ENCODE peak calls at places on chromosomes 16 and 17, in five cellular contexts. V, C, K, Y and Z are unnamed samples.
A peak's percentile ranks its signal among the peaks of the same experiment; 100 is the strongest.

GRCh38 chr16:745739-746138 is 4.9 kb upstream of the CIAO3 start:
- DNase-seq in C (peak; percentile 65), V (no peak), K (no peak), Y (no peak), Z (peak; percentile 81)

GRCh38 chr16:67269766-67270165 is 9.6 kb upstream of the PLEKHG4 start:
- DNase-seq in C (no peak), Y (no peak), K (peak; percentile 33), V (no peak), Z (no peak)

GRCh38 chr17:75896360-75897075 is at the start of gene TRIM65:
- DNase-seq in Y (peak; percentile 82), K (peak; percentile 94), V (peak; percentile 94), C (peak; percentile 85), Z (peak; percentile 88)

GRCh38 chr16:6684076-6684673 is 648.5 kb upstream of the RBFOX1 start:
- DNase-seq in V (no peak), Y (peak; percentile 4), K (no peak), C (peak; percentile 47), Z (no peak)

GRCh38 chr16:3637371-3637923 is 17.0 kb upstream of the DNASE1 start:
- DNase-seq in K (no peak), Y (peak; percentile 75), V (peak; percentile 78), C (peak; percentile 55), Z (no peak)

GRCh38 chr17:75501378-75502071 is 13.8 kb downstream of the CASKIN2 start:
- DNase-seq in C (no peak), K (no peak), V (no peak), Y (no peak), Z (no peak)

GRCh38 chr17:19331134-19331533 is 31.4 kb downstream of the B9D1 start:
- DNase-seq in K (no peak), C (no peak), Y (no peak), V (no peak), Z (peak; percentile 18)

GRCh38 chr17:16873654-16874035 is 98.3 kb downstream of the TNFRSF13B start:
- DNase-seq in K (no peak), V (peak; percentile 39), C (no peak), Y (no peak), Z (no peak)

GRCh38 chr17:46264456-46265198 is 30.3 kb upstream of the LRRC37A start:
- DNase-seq in V (no peak), Y (peak; percentile 12), C (peak; percentile 43), K (no peak), Z (no peak)

GRCh38 chr16:2838928-2839327 is 8.8 kb downstream of the ZG16B start:
- DNase-seq in V (peak; percentile 74), C (peak; percentile 84), K (peak; percentile 81), Y (peak; percentile 60), Z (peak; percentile 64)

GRCh38 chr16:31745900-31746299 is 127.7 kb upstream of the ZNF267 start:
- DNase-seq in Y (no peak), V (no peak), C (no peak), K (no peak), Z (no peak)

GRCh38 chr17:46780003-46780373 is 38.5 kb downstream of the WNT3 start:
- DNase-seq in K (peak; percentile 14), C (no peak), Y (no peak), V (no peak), Z (no peak)

GRCh38 chr17:32958418-32958817 is 30.5 kb downstream of the TMEM98 start:
- DNase-seq in K (no peak), V (no peak), C (no peak), Y (no peak), Z (no peak)

GRCh38 chr17:38798614-38799500 is 499 bp downstream of the PIP4K2B start:
- DNase-seq in C (no peak), V (peak; percentile 75), K (no peak), Y (peak; percentile 80), Z (peak; percentile 84)

GRCh38 chr16:11242658-11243057 is 13.3 kb downstream of the SOCS1 start:
- DNase-seq in V (no peak), K (no peak), C (no peak), Y (no peak), Z (no peak)

GRCh38 chr16:3509470-3509928 is 8.7 kb downstream of the CLUAP1 start:
- DNase-seq in C (no peak), Y (peak; percentile 70), K (no peak), V (peak; percentile 86), Z (no peak)

GRCh38 chr16:67209565-67209964 is 10.6 kb downstream of the ELMO3 start:
- DNase-seq in C (no peak), K (no peak), Y (no peak), V (no peak), Z (no peak)

GRCh38 chr17:47924785-47925676 is 16.3 kb upstream of the PNPO start:
- DNase-seq in C (no peak), V (no peak), Y (no peak), K (no peak), Z (no peak)

GRCh38 chr16:80337786-80338185 is 203.0 kb upstream of the DYNLRB2 start:
- DNase-seq in K (no peak), C (no peak), V (no peak), Y (no peak), Z (no peak)

GRCh38 chr17:82318169-82318498 is 726 bp upstream of the CD7 start:
- DNase-seq in K (no peak), C (no peak), Y (no peak), V (no peak), Z (no peak)

GRCh38 chr17:44778656-44779210 is 19.9 kb downstream of the ADAM11 start:
- DNase-seq in K (no peak), C (no peak), Y (no peak), V (no peak), Z (no peak)

GRCh38 chr16:12096828-12097522 is 120.4 kb downstream of the SNX29 start:
- DNase-seq in K (no peak), C (no peak), V (no peak), Y (no peak), Z (no peak)

GRCh38 chr17:65723356-65723928 is 162.0 kb upstream of the AXIN2 start:
- DNase-seq in C (no peak), V (no peak), K (no peak), Y (no peak), Z (no peak)

GRCh38 chr16:27429330-27429871 is 27.4 kb downstream of the IL21R start:
- DNase-seq in Y (no peak), V (peak; percentile 38), K (no peak), C (no peak), Z (no peak)

GRCh38 chr16:57647136-57647875 is 18.9 kb downstream of the ADGRG1 start:
- DNase-seq in K (no peak), Y (no peak), C (no peak), V (no peak), Z (no peak)

GRCh38 chr16:1706386-1707192 is 594 bp downstream of the MAPK8IP3 start:
- DNase-seq in V (no peak), C (peak; percentile 24), Y (peak; percentile 68), K (no peak), Z (no peak)

DNA sequence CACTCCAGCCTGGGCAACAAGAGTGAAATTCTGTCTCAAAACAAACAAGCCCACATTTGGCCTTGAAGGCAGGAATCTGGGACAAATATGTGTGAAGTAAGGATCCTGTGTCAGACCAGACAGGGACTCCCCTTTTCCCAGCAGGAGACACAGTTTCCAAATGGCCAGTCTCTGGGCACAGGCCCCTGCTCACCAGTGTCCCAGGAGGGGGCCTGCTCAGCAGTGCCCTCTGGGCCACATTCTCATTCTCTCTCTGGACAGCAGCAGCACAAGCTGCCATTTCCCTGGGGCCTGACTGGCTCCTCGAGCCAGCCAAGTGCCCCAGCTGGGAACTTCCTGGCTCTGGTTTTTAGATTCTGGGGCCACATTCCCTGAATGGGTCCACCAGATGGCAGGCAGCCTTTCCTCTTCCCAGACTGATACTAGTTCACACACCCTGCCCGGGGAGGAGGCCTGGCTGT is 11.7 kb upstream of the MNT start:
- DNase-seq in V (no peak), K (no peak), Y (no peak), C (no peak), Z (no peak)
- H3K27ac ChIP-seq in V (no peak overlapping the region), K (peak overlapping the region; percentile 31), Y (no peak overlapping the region), C (peak overlapping the region; percentile 45), Z (no peak overlapping the region)

GRCh38 chr17:2237960-2238359 is 65.6 kb downstream of the SMG6 start:
- DNase-seq in C (no peak), V (no peak), Y (no peak), K (no peak), Z (no peak)

GRCh38 chr17:2239882-2240430 is 63.6 kb downstream of the SMG6 start:
- DNase-seq in C (no peak), Y (peak; percentile 64), K (no peak), V (peak; percentile 74), Z (no peak)

GRCh38 chr17:2237521-2237921 is 66.1 kb downstream of the SMG6 start:
- DNase-seq in K (no peak), V (no peak), C (no peak), Y (no peak), Z (no peak)

GRCh38 chr17:2239170-2239551 is 64.4 kb downstream of the SMG6 start:
- DNase-seq in C (no peak), V (no peak), Y (no peak), K (no peak), Z (no peak)

GRCh38 chr17:2238432-2239169 is 65.0 kb downstream of the SMG6 start:
- DNase-seq in K (no peak), C (peak; percentile 90), Y (no peak), V (no peak), Z (no peak)
- H3K4me1 ChIP-seq in K (peaks cover 56% of the 10 kb centered on the region), C (peaks cover 35% of the 10 kb centered on the region), Y (no peaks in the 10 kb centered on the region), V (no peaks in the 10 kb centered on the region), Z (peaks cover 18% of the 10 kb centered on the region)

GRCh38 chr16:83717308-83717707 is 90.5 kb upstream of the HSBP1 start:
- DNase-seq in Y (no peak), V (no peak), K (no peak), C (no peak), Z (no peak)

GRCh38 chr16:83713597-83713996 is 94.2 kb upstream of the HSBP1 start:
- DNase-seq in C (no peak), K (no peak), Y (peak; percentile 1), V (no peak), Z (no peak)

GRCh38 chr16:83715217-83715920 is 92.4 kb upstream of the HSBP1 start:
- DNase-seq in K (no peak), C (no peak), Y (no peak), V (no peak), Z (no peak)

GRCh38 chr16:83717814-83718213 is 90.0 kb upstream of the HSBP1 start:
- DNase-seq in Y (no peak), C (no peak), V (no peak), K (no peak), Z (no peak)

GRCh38 chr16:83714286-83714685 is 93.5 kb upstream of the HSBP1 start:
- DNase-seq in V (no peak), K (no peak), Y (no peak), C (no peak), Z (no peak)
- H3K27ac ChIP-seq in V (no peak overlapping the region), K (no peak overlapping the region), Y (no peak overlapping the region), C (no peak overlapping the region), Z (peak overlapping the region; percentile 14)

GRCh38 chr16:24737391-24737871 is 8.0 kb downstream of the TNRC6A start:
- DNase-seq in V (no peak), K (no peak), C (no peak), Y (no peak), Z (no peak)
- H3K4me1 ChIP-seq in V (peaks cover 3% of the 10 kb centered on the region), K (peaks cover 100% of the 10 kb centered on the region), C (peaks cover under 1% of the 10 kb centered on the region), Y (peaks cover 37% of the 10 kb centered on the region), Z (peaks cover 16% of the 10 kb centered on the region)

DNA sequence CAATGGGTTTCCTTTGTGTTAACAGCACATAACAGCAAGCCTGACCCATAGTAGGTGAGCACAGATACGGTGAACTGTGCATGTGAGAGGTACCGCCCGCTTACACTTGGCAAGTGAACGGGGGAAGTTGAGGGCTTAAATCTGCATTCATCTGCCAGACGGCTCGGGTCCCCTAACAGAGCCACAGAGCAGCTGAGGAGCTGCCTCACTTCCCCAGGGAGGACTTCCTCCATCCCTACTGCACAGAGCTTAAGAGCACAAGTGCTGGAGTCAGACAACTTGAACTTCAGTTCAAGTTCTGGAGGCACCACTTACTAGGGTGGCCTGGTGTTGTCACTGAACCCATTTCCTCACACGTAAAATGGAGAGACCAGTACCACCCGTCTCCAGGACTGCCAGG is 13.4 kb downstream of the RAB5C start:
- DNase-seq in Y (no peak), K (peak; percentile 55), C (no peak), V (no peak), Z (no peak)
- H3K27ac ChIP-seq in Y (no peak overlapping the region), K (no peak overlapping the region), C (peak overlapping the region; percentile 85), V (no peak overlapping the region), Z (no peak overlapping the region)